ENCODE peak calls at places on chromosomes 2 and 18, in seven cellular contexts. G, C, J, M, F, W and A are unnamed samples.

GRCh38 chr2:3780477-3781402 is 77.4 kb downstream of the DCDC2C start:
- DNase-seq in F (peak; percentile 94), W (no peak), M (no peak), G (peak; percentile 65), C (peak; percentile 76), J (peak; percentile 71), A (peak; percentile 81)

GRCh38 chr18:23042133-23042532 is 93.2 kb upstream of the CABLES1 start:
- DNase-seq in C (no peak), G (no peak), W (no peak), M (no peak), J (no peak), F (no peak), A (no peak)

GRCh38 chr2:160125828-160126227 is 63.4 kb upstream of the PLA2R1 start:
- DNase-seq in F (no peak), J (no peak), G (no peak), C (no peak), W (no peak), M (no peak), A (no peak)

GRCh38 chr2:45857206-45857605 is 205.7 kb downstream of the PRKCE start:
- DNase-seq in F (no peak), W (no peak), M (no peak), C (no peak), G (no peak), J (no peak), A (no peak)

GRCh38 chr2:127044977-127045654 is 61.8 kb downstream of the BIN1 start:
- DNase-seq in J (no peak), M (no peak), F (no peak), C (peak; percentile 38), G (no peak), W (peak; percentile 66), A (no peak)

GRCh38 chr2:145751634-145752033 is 1231.7 kb upstream of the ZEB2 start:
- DNase-seq in C (peak; percentile 29), J (peak; percentile 53), M (no peak), W (no peak), F (peak; percentile 68), G (no peak), A (no peak)

GRCh38 chr2:219369447-219369861 is 18.3 kb downstream of the DNPEP start:
- DNase-seq in M (no peak), W (peak; percentile 80), C (peak; percentile 59), J (no peak), F (no peak), G (peak; percentile 64), A (no peak)

GRCh38 chr2:101356486-101356885 is 30.8 kb downstream of the CREG2 start:
- DNase-seq in M (no peak), C (no peak), G (no peak), J (no peak), F (no peak), W (no peak), A (no peak)

GRCh38 chr2:23662941-23663729 is 263.8 kb downstream of the ATAD2B start:
- DNase-seq in G (no peak), C (peak; percentile 40), J (no peak), F (peak; percentile 28), W (peak; percentile 81), M (no peak), A (peak; percentile 13)

GRCh38 chr18:48893061-48893558 is 57.7 kb downstream of the SMAD7 start:
- DNase-seq in J (no peak), M (no peak), G (no peak), F (no peak), W (no peak), C (no peak), A (no peak)

GRCh38 chr18:54232485-54233227 is 8.2 kb upstream of the MBD2 start:
- DNase-seq in M (no peak), C (no peak), G (no peak), F (no peak), J (no peak), W (no peak), A (peak; percentile 40)

GRCh38 chr18:43935051-43935412 is 657.7 kb upstream of the SYT4 start:
- DNase-seq in W (no peak), C (no peak), F (peak; percentile 19), J (no peak), M (no peak), G (no peak), A (no peak)

GRCh38 chr2:234290671-234291070 is 206.2 kb downstream of the ARL4C start:
- DNase-seq in J (no peak), C (peak; percentile 39), M (no peak), G (no peak), W (peak; percentile 80), F (no peak), A (no peak)

GRCh38 chr18:48621815-48622555 is 83.2 kb downstream of the CTIF start:
- DNase-seq in F (no peak), W (peak; percentile 52), M (no peak), J (no peak), C (no peak), G (no peak), A (no peak)

GRCh38 chr2:186558512-186559276 is 31.2 kb upstream of the ITGAV start:
- DNase-seq in C (no peak), G (no peak), F (no peak), J (no peak), M (no peak), W (no peak), A (peak; percentile 45)

GRCh38 chr2:33134086-33134763 is 187.5 kb downstream of the LTBP1 start:
- DNase-seq in M (peak; percentile 93), F (peak; percentile 49), G (no peak), W (peak; percentile 68), J (peak; percentile 19), C (peak; percentile 51), A (peak; percentile 97)

GRCh38 chr18:75341267-75341666 is 86.2 kb downstream of the SMIM21 start:
- DNase-seq in G (no peak), F (peak; percentile 8), C (no peak), M (peak; percentile 87), J (no peak), W (no peak), A (no peak)

GRCh38 chr2:27735263-27735904 is 36.1 kb upstream of the MRPL33 start:
- DNase-seq in W (peak; percentile 97), J (peak; percentile 59), C (peak; percentile 85), G (peak; percentile 88), F (peak; percentile 51), M (peak; percentile 94), A (peak; percentile 90)

GRCh38 chr18:25223211-25223610 is 128.8 kb downstream of the ZNF521 start:
- DNase-seq in J (peak; percentile 72), F (no peak), W (no peak), G (no peak), C (no peak), M (no peak), A (no peak)
- TF ChIP-seq CTCF in J (no peak), F (no peak), W (no peak), G (no peak), C (no peak), M (no peak), A (no peak)

GRCh38 chr2:86240251-86240650 is 41.0 kb downstream of the MRPL35 start:
- DNase-seq in C (no peak), J (no peak), M (no peak), W (no peak), F (no peak), G (no peak), A (no peak)
- H3K27ac ChIP-seq in C (no peak overlapping the region), J (no peak overlapping the region), M (peak overlapping the region; percentile 80), W (no peak overlapping the region), F (peak overlapping the region; percentile 64), G (no peak overlapping the region), A (no peak overlapping the region)

DNA sequence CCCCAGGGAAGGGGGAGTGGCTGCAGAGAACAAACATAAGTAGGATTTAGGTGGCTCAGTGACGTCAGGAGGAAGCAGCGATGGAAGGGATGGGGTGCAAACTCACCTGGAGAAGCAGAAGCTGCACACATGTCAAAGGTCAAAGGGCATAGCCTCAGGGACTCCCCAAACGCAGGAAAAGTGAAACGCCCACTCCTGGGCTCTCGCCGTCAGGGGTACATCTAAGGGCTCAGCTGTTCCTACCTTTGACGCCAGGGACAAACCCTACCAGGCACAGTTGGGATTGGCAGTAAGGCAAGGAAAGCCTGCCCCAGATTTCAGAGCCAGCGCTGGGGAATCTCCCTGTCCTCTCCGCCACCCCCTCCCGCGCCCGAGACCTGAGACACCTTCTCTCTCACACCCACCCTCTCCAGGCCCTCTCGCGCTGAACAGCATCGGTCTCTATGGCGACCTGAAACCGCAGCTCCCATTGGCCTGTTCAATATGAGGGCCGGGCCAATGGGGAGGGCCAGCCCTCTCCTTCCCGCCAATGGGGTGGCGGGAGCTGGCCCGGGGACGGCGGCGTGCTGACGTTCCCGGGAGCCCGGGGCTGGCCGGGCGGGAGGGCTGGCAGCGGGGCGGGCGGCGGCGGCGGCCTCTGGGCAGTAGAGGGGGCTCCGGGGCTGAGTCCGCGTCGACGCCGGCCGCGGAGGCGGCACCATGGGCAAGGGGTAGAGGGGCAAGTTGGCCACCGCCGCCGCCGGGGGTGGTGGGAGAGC is at the start of the genes CCDC148 and PKP4:
- DNase-seq in M (peak; percentile 97), C (peak; percentile 88), W (peak; percentile 97), G (peak; percentile 92), J (peak; percentile 97), F (peak; percentile 97), A (peak; percentile 96)
- TF ChIP-seq CTCF in M (peak; percentile 26), C (no peak), W (no peak), G (peak; percentile 4), J (peak; percentile 20), F (no peak), A (no peak)

GRCh38 chr2:226635221-226635620 is 164.4 kb downstream of the IRS1 start:
- DNase-seq in J (no peak), C (no peak), F (no peak), G (no peak), M (no peak), W (no peak), A (no peak)

GRCh38 chr2:226636586-226636985 is 163.0 kb downstream of the IRS1 start:
- DNase-seq in J (no peak), C (no peak), W (no peak), F (no peak), G (no peak), M (no peak), A (no peak)

GRCh38 chr2:226631671-226632070 is 167.9 kb downstream of the IRS1 start:
- DNase-seq in J (no peak), G (no peak), M (no peak), C (peak; percentile 36), F (no peak), W (no peak), A (no peak)

GRCh38 chr2:226625951-226626350 is 173.7 kb downstream of the IRS1 start:
- DNase-seq in F (no peak), W (no peak), C (no peak), M (no peak), G (no peak), J (no peak), A (no peak)

DNA sequence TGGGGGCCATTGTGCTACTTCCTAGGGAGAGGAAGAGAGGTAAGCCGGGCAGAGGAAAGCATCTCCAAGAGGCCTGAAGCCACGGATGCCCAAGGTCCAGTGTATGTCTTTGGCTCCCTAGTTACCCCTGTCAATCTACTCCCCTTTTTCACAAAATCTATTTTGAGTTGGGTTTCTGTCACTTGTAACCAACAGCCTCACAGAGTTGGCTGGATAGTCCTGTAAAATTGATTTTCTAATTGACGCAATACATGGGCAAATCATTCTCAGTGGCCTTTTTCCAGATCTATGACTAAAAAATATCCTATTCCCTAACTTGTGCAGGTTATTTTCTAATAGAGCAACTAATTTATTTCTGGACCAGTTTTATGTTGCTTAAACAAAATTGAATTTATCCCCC is 168.4 kb downstream of the IRS1 start:
- DNase-seq in M (no peak), J (no peak), W (no peak), F (no peak), G (no peak), C (no peak), A (no peak)
- H3K27ac ChIP-seq in M (peak overlapping the region; percentile 62), J (no peak overlapping the region), W (no peak overlapping the region), F (no peak overlapping the region), G (no peak overlapping the region), C (no peak overlapping the region), A (no peak overlapping the region)

DNA sequence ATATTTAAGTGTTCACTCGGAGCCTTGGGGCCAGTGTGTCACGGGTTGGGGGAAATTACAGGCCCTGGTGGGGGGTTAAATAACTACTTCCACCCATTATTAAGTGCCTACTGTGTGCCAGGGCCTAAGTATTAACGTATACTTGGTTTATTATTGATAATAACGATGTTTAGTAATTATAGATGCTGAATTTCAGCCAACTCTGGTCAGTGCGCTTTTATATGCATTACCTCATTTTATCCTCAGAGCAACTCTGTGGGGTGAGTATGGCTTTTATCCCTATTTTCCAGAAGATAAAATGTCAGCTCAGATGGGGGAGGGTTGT is 848 bp upstream of the RAB11FIP5 start:
- DNase-seq in F (no peak), W (no peak), M (no peak), C (no peak), G (no peak), J (no peak), A (no peak)
- TF ChIP-seq CTCF in F (no peak), W (no peak), M (no peak), C (no peak), G (no peak), J (no peak), A (no peak)